ENCODE peak calls at places on chromosomes 5 and 9, in nine cellular contexts. C, E, U, D, R, Y, S, O and X are unnamed samples.

GRCh38 chr5:32541241-32541640 is 44.1 kb upstream of the SUB1 start:
- DNase-seq in C (no peak), E (no peak), U (no peak), D (no peak), R (peak), Y (no peak), S (no peak), O (no peak), X (no peak)

GRCh38 chr5:180115326-180116076 is 43.9 kb upstream of the RNF130 start:
- DNase-seq in C (peak), E (no peak), U (peak), D (no peak), R (no peak), Y (no peak), S (no peak), O (peak), X (peak)

GRCh38 chr5:116097301-116097700 is 12.5 kb downstream of the COMMD10 start:
- DNase-seq in C (no peak), E (no peak), U (no peak), D (peak), R (no peak), Y (no peak), S (no peak), O (no peak), X (no peak)

GRCh38 chr9:131282688-131283422 is 6.5 kb upstream of the FAM78A start:
- DNase-seq in C (no peak), E (peak), U (no peak), D (no peak), R (no peak), Y (no peak), S (no peak), O (no peak), X (no peak)

GRCh38 chr5:84249918-84250635 is 134.6 kb downstream of the EDIL3 start:
- DNase-seq in C (no peak), E (no peak), U (no peak), D (peak), R (peak), Y (no peak), S (no peak), O (no peak), X (no peak)

GRCh38 chr9:79742145-79742820 is 170.5 kb downstream of the TLE4 start:
- DNase-seq in C (no peak), E (no peak), U (no peak), D (no peak), R (no peak), Y (no peak), S (no peak), O (no peak), X (no peak)

GRCh38 chr9:131017067-131017466 is 8.1 kb downstream of the LAMC3 start:
- DNase-seq in C (no peak), E (no peak), U (no peak), D (no peak), R (no peak), Y (no peak), S (no peak), O (no peak), X (no peak)

GRCh38 chr5:138369706-138370105 is 17.2 kb downstream of the KDM3B start:
- DNase-seq in C (no peak), E (no peak), U (no peak), D (no peak), R (no peak), Y (no peak), S (no peak), O (no peak), X (no peak)

GRCh38 chr9:72947987-72948465 is 4.8 kb downstream of the ALDH1A1 start:
- DNase-seq in C (no peak), E (no peak), U (no peak), D (no peak), R (no peak), Y (no peak), S (no peak), O (no peak), X (no peak)

GRCh38 chr9:108545446-108545845 is 310.3 kb downstream of the ACTL7B start:
- DNase-seq in C (no peak), E (no peak), U (no peak), D (no peak), R (no peak), Y (no peak), S (no peak), O (no peak), X (no peak)

GRCh38 chr9:91781906-91782305 is 168.1 kb downstream of the ROR2 start:
- DNase-seq in C (no peak), E (no peak), U (no peak), D (no peak), R (no peak), Y (no peak), S (no peak), O (no peak), X (no peak)

GRCh38 chr5:5304361-5305035 is 118.0 kb upstream of the ICE1 start:
- DNase-seq in C (no peak), E (no peak), U (peak), D (no peak), R (no peak), Y (no peak), S (no peak), O (no peak), X (no peak)

GRCh38 chr5:154771383-154771901 is 16.3 kb downstream of the LARP1 start:
- DNase-seq in C (no peak), E (no peak), U (no peak), D (no peak), R (peak), Y (no peak), S (no peak), O (peak), X (no peak)

GRCh38 chr9:125254231-125254630 is 7.4 kb upstream of the GAPVD1 start:
- DNase-seq in C (no peak), E (no peak), U (no peak), D (no peak), R (no peak), Y (no peak), S (no peak), O (no peak), X (no peak)

GRCh38 chr9:90860382-90860781 is 58.8 kb downstream of the SYK start:
- DNase-seq in C (no peak), E (no peak), U (no peak), D (no peak), R (no peak), Y (no peak), S (no peak), O (no peak), X (no peak)

GRCh38 chr9:2418619-2419018 is 203.0 kb upstream of the VLDLR start:
- DNase-seq in C (no peak), E (no peak), U (no peak), D (no peak), R (peak), Y (no peak), S (no peak), O (no peak), X (no peak)

GRCh38 chr9:124254261-124254682 is 3.5 kb upstream of the NEK6 start:
- DNase-seq in C (no peak), E (no peak), U (no peak), D (no peak), R (no peak), Y (no peak), S (no peak), O (no peak), X (no peak)

GRCh38 chr9:5263568-5264218 is 32.5 kb downstream of the INSL4 start:
- DNase-seq in C (no peak), E (no peak), U (no peak), D (no peak), R (peak), Y (no peak), S (no peak), O (no peak), X (no peak)

GRCh38 chr9:95085861-95086563 is 231.5 kb downstream of the FANCC start:
- DNase-seq in C (peak), E (peak), U (no peak), D (no peak), R (no peak), Y (no peak), S (no peak), O (no peak), X (no peak)

GRCh38 chr5:104952876-104953275 is 1390.3 kb upstream of the NUDT12 start:
- DNase-seq in C (no peak), E (no peak), U (no peak), D (no peak), R (no peak), Y (no peak), S (no peak), O (no peak), X (peak)

DNA sequence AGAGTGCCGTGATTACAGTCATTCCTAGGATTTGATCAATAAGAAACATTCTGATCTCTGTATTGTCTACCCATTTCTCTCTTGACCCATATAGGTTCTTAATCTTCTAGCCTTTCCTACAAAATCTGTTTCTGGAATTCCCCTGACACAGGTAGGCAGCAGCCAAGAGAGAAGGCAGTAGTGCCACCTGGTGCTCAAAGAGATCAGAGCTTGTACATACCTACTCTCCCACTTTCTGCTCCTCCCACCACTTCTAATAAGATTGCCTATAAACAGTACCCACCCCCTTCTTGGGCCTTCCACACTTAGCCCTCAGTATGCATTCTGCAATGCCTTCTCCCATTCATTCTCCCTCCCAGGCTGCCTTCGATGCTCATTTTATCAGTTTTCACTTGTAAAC is 117.4 kb upstream of the RORB start:
- DNase-seq in C (no peak), E (no peak), U (no peak), D (peak), R (no peak), Y (no peak), S (no peak), O (no peak), X (no peak)
- TF ChIP-seq CTCF in C (peak), E (no peak), U (no peak), D (peak), R (no peak), Y (peak), S (no peak), O (no peak), X (peak)

DNA sequence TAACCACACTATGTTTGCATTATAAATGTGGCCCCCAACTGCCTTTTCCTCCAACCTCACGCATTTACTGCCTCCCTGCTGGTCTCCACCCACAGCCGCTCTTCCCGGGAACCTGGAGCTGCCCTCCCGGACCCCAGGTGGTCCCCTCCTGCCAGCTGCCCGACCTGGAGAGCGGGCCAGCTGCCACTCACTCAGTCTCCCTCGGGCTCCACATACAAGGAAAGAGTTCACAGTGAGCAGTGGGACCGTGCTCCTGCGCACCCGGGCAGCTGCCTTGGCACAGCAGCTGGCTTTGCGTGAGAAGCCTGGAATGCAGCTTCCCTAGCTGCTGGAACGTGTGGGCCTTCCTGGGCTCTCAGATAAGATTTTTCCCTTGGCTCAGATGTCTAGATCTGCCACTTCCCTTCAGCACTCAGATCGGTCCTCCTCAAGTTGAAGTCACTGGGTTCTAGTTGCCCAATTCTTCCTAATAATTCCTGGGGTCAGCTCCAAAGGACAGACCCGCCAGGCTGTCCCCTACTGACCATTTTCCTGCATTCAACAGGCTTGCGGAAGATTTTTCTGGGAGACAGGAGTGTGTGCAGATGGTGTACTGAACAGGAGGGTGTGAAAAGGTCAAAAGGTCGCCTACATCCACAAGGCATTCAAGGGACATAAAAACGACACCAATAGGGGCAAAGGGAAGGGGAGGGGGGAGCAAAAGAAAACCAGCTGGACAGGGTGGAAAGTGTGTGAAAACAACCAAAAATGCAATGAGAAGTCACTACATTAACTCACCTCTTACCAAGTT is 69.1 kb downstream of the MYO10 start:
- DNase-seq in C (no peak), E (no peak), U (peak), D (no peak), R (peak), Y (no peak), S (no peak), O (no peak), X (no peak)
- TF ChIP-seq CTCF in C (no peak), E (no peak), U (no peak), D (no peak), R (no peak), Y (no peak), S (no peak), O (no peak), X (no peak)

DNA sequence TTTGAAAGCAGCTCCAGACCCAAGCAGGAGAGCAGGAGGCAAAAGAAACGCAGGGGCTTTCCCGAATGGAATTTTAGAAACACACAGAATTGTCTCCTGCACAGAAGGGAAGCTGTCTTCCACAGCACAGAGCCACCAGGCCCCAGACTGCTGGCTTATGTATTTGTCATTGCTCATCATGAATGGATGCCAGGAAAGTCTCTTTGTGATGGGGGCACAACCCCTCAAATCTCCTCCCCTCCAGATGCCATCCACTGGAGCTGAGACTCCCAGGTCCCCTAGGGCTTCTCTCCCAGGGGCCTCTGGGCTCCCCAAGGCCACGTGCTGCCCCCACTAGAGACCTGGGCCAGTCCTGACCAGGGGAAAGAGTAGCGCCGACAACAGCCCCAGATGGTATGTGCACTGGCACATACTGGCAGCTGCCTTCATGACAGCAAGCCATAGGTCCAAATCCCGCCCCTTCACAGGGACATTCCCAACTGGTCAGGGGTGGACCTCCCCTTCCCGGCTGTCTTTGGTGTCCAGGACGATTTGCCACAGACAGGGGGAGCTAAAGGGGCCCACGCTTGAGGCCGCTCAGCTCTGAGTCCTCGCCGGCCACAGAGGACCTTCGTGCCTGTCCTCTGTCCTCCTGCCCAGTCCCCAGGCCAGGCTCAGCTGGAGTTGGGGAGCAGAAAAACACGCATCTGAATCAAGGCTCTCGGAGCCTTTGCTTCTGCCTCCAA is 127.8 kb downstream of the KCNIP1 start:
- DNase-seq in C (peak), E (no peak), U (peak), D (no peak), R (peak), Y (no peak), S (no peak), O (peak), X (no peak)
- TF ChIP-seq CTCF in C (no peak), E (no peak), U (no peak), D (no peak), R (no peak), Y (peak), S (no peak), O (no peak), X (peak)

DNA sequence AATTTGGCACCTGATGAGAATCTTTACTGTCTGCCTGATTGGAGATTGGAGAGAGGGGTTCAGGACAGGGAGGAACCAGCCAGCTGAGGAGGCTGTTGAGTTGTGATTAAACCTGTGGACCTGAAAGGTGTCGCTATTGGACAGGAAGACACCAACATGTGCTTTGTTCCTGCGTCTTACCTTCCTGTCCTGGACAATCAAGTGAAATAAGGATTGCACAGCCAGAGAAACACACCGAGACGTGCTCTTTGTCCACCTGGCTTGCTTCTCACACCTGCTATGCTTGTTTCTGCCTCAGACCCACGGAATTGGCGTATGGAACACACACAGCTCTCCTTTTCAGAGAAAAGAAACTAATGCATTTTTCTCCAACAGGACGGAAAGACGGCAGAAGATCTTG is 57.7 kb upstream of the CTSL start:
- DNase-seq in C (no peak), E (no peak), U (no peak), D (no peak), R (no peak), Y (no peak), S (no peak), O (no peak), X (no peak)
- TF ChIP-seq CTCF in C (no peak), E (no peak), U (no peak), D (no peak), R (no peak), Y (no peak), S (no peak), O (no peak), X (no peak)

GRCh38 chr9:128685636-128686489 is 3.2 kb upstream of the SET start:
- DNase-seq in C (peak), E (no peak), U (no peak), D (no peak), R (peak), Y (no peak), S (no peak), O (no peak), X (no peak)
- TF ChIP-seq CTCF in C (peak), E (no peak), U (no peak), D (no peak), R (no peak), Y (no peak), S (no peak), O (no peak), X (no peak)

DNA sequence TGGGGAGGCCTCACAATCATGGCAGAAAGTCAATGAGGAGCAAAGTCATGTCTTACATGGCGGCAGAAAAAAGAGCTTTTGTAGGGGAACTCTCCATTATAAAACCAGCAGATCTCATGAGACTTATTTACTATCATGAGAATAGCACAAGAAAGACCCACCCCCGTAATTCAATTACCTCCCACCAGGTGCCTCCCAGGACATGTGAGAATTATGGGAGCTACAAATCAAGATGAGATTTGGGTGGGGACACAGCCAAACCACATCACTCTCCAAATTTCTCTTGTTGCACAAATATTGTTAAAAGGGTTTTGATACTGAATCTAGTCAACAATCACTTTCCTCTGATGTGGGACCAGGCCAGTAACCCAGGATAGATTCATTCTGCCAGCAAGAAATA is 1176.1 kb downstream of the CDH9 start:
- DNase-seq in C (no peak), E (no peak), U (no peak), D (no peak), R (no peak), Y (no peak), S (no peak), O (no peak), X (no peak)
- TF ChIP-seq CTCF in C (no peak), E (no peak), U (no peak), D (peak), R (no peak), Y (no peak), S (no peak), O (no peak), X (no peak)

DNA sequence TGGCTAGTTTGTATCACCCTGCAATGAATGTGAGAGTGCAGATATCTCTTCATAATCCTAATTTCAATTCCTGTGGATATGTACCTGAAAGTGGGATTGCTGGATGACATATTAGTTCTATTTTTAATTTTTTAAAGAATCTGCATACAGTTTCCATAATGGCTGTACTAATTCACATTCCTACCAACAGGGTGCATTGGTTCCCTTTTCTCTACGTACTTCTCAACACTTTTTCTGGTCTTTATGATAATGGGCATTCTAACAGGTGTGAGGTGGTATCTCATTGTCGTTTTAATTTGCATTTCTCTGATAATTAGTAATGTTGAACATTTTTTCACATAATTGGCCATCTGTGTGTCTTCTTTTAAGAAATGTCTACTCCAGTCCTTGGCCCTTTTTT is 927.5 kb downstream of the DTWD2 start:
- DNase-seq in C (no peak), E (no peak), U (no peak), D (no peak), R (no peak), Y (no peak), S (no peak), O (no peak), X (no peak)
- TF ChIP-seq CTCF in C (no peak), E (no peak), U (no peak), D (peak), R (no peak), Y (peak), S (no peak), O (no peak), X (peak)

GRCh38 chr9:110429453-110429852 is 91.8 kb upstream of the TXNDC8 start:
- DNase-seq in C (no peak), E (no peak), U (no peak), D (no peak), R (no peak), Y (no peak), S (no peak), O (no peak), X (no peak)
- TF ChIP-seq CTCF in C (no peak), E (no peak), U (no peak), D (peak), R (peak), Y (no peak), S (no peak), O (no peak), X (peak)